ENCODE peak calls at places on chromosome 9, in five cellular contexts. H is CD14-positive monocyte, M is left ventricle myocardium superior, O is glomerular endothelial cell, B is midbrain. P is an unnamed sample.

GRCh38 chr9:126375386-126375785 is 48.8 kb downstream of the MVB12B start:
- DNase-seq in O (no peak), H (no peak), B (peak; percentile 62), M (no peak), P (no peak)

GRCh38 chr9:84397822-84398221 is 57.3 kb upstream of the SLC28A3 start:
- DNase-seq in M (no peak), H (no peak), O (peak; percentile 48), B (no peak), P (no peak)

GRCh38 chr9:91746904-91747303 is 203.1 kb downstream of the ROR2 start:
- DNase-seq in B (no peak), H (no peak), M (no peak), O (no peak), P (no peak)

GRCh38 chr9:68552700-68553099 is 12.0 kb upstream of the TMEM252 start:
- DNase-seq in H (no peak), M (no peak), B (no peak), O (no peak), P (no peak)

GRCh38 chr9:127828262-127829031 is 25.8 kb downstream of the FPGS start:
- DNase-seq in B (no peak), H (peak; percentile 78), M (peak; percentile 93), O (no peak), P (peak; percentile 88)

GRCh38 chr9:127837346-127837745 is 17.1 kb downstream of the ENG start:
- DNase-seq in H (no peak), O (no peak), B (no peak), M (peak; percentile 67), P (no peak)

GRCh38 chr9:126724226-126724625 is 80.6 kb upstream of the ZBTB43 start:
- DNase-seq in H (no peak), M (peak; percentile 48), B (no peak), O (no peak), P (no peak)

GRCh38 chr9:22383720-22384119 is 62.9 kb upstream of the DMRTA1 start:
- DNase-seq in H (no peak), O (no peak), M (no peak), B (no peak), P (no peak)

P was measured in ureter.